ENCODE peak calls at places on chromosomes 3 and 15, in eight cellular contexts. V is GM23338, C is astrocyte, A is SK-N-SH, E is uterus, P is endothelial cell, Z is lower leg skin, D is A549. N is an unnamed sample.

GRCh38 chr3:185988080-185988815 is 50.4 kb upstream of the TRA2B start:
- DNase-seq in V (peak), C (no peak), A (peak), E (no peak), P (no peak), Z (no peak), D (no peak), N (no peak)

GRCh38 chr15:78101423-78102105 is 9.2 kb downstream of the SH2D7 start:
- DNase-seq in V (no peak), C (no peak), A (no peak), E (no peak), P (no peak), Z (no peak), D (no peak), N (peak)

GRCh38 chr3:42501681-42502428 is 588 bp upstream of the VIPR1 start:
- DNase-seq in V (peak), C (no peak), A (peak), E (peak), P (peak), Z (peak), D (peak), N (no peak)

GRCh38 chr15:91706366-91707032 is 147.0 kb upstream of the SLCO3A1 start:
- DNase-seq in V (peak), C (peak), A (peak), E (peak), P (peak), Z (peak), D (peak), N (peak)

GRCh38 chr15:39919740-39920509 is at the start of gene GPR176:
- DNase-seq in V (peak), C (peak), A (peak), E (peak), P (peak), Z (peak), D (peak), N (no peak)

GRCh38 chr15:34366271-34367043 is 539 bp downstream of the LPCAT4 start:
- DNase-seq in V (peak), C (peak), A (peak), E (peak), P (peak), Z (peak), D (peak), N (no peak)

GRCh38 chr3:52780298-52780585 is 2.8 kb downstream of the ITIH1 start:
- DNase-seq in V (no peak), C (no peak), A (no peak), E (no peak), P (no peak), Z (no peak), D (no peak), N (no peak)

GRCh38 chr3:14524920-14525660 is 15.1 kb downstream of the GRIP2 start:
- DNase-seq in V (no peak), C (no peak), A (no peak), E (no peak), P (no peak), Z (no peak), D (no peak), N (no peak)

GRCh38 chr3:50124363-50125226 is 30.5 kb upstream of the SEMA3F start:
- DNase-seq in V (peak), C (no peak), A (peak), E (no peak), P (no peak), Z (no peak), D (no peak), N (no peak)

GRCh38 chr3:122014741-122015140 is 7.3 kb downstream of the ILDR1 start:
- DNase-seq in V (no peak), C (no peak), A (no peak), E (no peak), P (no peak), Z (no peak), D (no peak), N (no peak)

DNA sequence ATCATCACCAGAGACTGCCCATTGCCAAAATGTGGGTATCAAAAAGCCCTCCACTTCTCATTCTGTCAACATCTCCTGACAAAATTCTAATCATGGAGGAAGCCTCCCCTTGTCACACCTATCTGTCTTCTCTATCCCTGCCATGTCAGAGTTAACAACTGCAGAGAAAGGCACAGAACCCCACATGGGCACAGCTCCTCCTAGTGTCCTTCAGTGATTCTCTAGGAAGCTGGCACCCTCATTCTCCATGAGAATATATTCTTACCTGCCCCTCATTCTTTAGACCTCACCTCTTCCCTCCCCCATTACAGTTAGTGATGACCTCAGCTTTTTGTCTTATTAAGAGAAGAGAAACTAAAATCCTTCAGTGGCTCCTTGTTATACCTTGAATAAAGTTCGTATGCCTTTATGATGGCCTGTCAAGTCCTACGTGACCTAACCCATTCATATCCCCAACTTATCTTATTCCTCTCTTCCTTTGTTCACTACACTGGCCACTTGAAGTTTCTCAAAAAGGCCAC is 44.6 kb downstream of the NME9 start:
- DNase-seq in V (peak), C (no peak), A (no peak), E (no peak), P (no peak), Z (no peak), D (no peak), N (no peak)
- TF ChIP-seq CTCF in V (peak), C (no peak), A (peak), E (no peak), P (no peak), Z (no peak), D (no peak), N (peak)

DNA sequence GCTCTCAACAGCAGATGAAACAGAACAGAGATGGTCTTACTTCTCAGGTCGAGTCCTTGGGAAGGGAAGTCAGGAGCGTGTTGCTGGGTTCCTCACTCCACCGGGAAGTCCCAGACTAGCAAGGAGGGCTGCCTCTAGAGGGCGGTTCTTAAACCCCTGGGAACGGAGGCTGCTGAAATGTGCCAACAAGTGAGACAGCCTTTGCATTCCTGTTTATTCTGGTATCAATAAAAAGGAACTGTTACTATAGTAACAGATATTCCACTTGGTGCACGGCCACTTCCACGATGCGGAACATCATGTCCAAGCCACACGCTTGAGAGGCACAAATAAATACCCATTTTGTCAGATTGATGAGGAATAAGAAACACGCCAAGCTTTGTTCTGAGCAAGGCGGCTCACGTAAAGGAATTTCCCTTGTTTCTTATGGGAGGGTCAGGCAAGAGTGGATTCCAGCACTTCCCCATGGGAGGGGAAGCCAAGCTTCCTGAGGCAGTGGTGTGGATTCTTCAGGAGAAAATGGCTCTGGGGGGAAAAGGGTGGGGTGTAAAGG is at the start of gene FAM107A:
- DNase-seq in V (peak), C (peak), A (no peak), E (peak), P (peak), Z (peak), D (peak), N (peak)
- TF ChIP-seq CTCF in V (peak), C (no peak), A (no peak), E (no peak), P (no peak), Z (no peak), D (no peak), N (peak)

GRCh38 chr3:127680790-127681189 is 8.0 kb downstream of the ABTB1 start:
- DNase-seq in V (no peak), C (no peak), A (no peak), E (peak), P (no peak), Z (no peak), D (no peak), N (no peak)

GRCh38 chr3:127678611-127679533 is 6.1 kb downstream of the ABTB1 start:
- DNase-seq in V (no peak), C (no peak), A (no peak), E (peak), P (no peak), Z (no peak), D (no peak), N (no peak)

GRCh38 chr3:127680146-127680661 is 7.5 kb downstream of the ABTB1 start:
- DNase-seq in V (no peak), C (no peak), A (no peak), E (peak), P (peak), Z (no peak), D (no peak), N (no peak)

GRCh38 chr3:127678315-127678599 is 5.5 kb downstream of the ABTB1 start:
- DNase-seq in V (no peak), C (no peak), A (no peak), E (no peak), P (no peak), Z (no peak), D (no peak), N (no peak)

DNA sequence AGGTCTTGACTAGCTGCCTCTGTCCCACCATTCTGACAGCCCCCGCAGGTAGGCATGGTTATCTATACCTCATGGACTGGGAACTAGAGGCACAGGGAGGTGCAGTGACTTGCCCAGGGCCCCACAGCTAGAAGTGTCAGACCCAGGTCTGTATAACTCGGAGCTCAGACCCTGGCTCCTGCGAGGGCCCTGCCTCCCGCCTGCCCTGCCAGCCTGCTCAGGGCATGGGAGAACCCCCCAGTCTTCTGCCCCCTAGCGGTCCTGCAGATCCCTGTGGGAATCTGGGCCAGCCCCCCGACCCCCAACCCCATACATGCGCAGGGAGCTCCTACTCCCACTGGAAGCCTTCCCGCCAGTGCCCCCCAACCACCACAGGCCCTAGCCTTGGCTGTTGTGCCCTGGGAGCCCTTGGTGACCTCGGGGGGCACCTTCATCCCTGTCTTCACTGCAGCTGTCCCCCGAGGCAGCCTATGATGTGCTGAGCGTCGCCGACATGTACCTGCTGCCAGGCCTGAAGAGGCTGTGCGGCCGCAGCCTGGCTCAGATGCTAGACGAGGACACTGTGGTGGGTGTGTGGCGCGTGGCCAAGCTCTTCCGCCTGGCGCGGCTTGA is 6.9 kb downstream of the ABTB1 start:
- DNase-seq in V (peak), C (no peak), A (no peak), E (peak), P (peak), Z (no peak), D (no peak), N (no peak)
- TF ChIP-seq CTCF in V (peak), C (no peak), A (no peak), E (no peak), P (peak), Z (no peak), D (no peak), N (peak)

GRCh38 chr15:57769266-57769665 is 62.8 kb downstream of the POLR2M start:
- DNase-seq in V (no peak), C (no peak), A (no peak), E (peak), P (no peak), Z (peak), D (no peak), N (no peak)

GRCh38 chr15:57772223-57772957 is 65.9 kb downstream of the POLR2M start:
- DNase-seq in V (peak), C (peak), A (no peak), E (no peak), P (no peak), Z (no peak), D (no peak), N (no peak)

GRCh38 chr15:57762302-57762701 is 55.8 kb downstream of the POLR2M start:
- DNase-seq in V (peak), C (no peak), A (no peak), E (no peak), P (no peak), Z (no peak), D (no peak), N (no peak)

GRCh38 chr15:57761562-57761961 is 55.0 kb downstream of the POLR2M start:
- DNase-seq in V (no peak), C (no peak), A (no peak), E (no peak), P (no peak), Z (no peak), D (no peak), N (no peak)

GRCh38 chr15:57767526-57767925 is 61.0 kb downstream of the POLR2M start:
- DNase-seq in V (no peak), C (no peak), A (no peak), E (no peak), P (no peak), Z (no peak), D (no peak), N (no peak)
- TF ChIP-seq CTCF in V (no peak), C (no peak), A (no peak), E (no peak), P (no peak), Z (no peak), D (no peak), N (no peak)

DNA sequence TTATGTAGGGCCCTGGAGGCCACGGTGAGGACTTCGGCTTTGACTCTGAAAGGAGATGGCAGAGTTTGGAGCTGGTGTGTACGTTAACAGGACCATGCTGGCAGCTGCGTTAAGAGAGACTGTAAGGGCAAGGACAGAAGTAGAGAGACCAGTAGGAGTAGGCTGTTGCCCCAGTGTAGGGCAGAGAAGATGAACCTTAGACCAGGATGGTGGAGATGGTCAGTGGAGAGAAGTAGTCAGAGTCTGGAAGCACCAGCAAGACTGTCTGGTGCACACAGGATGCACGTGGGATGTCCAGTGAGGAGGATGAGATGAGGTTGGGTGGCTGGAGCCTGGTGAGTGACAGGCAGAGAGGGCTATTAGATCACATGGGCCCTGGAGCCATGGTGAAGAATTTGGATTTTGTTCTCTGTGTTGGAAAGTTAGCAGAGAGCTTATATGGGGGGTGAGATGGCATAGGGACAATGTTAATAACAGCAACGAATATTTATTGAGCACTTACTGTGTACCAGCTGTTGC is 150.1 kb downstream of the IGF1R start:
- DNase-seq in V (no peak), C (no peak), A (no peak), E (no peak), P (no peak), Z (no peak), D (no peak), N (no peak)
- TF ChIP-seq CTCF in V (no peak), C (no peak), A (no peak), E (no peak), P (no peak), Z (no peak), D (no peak), N (no peak)

DNA sequence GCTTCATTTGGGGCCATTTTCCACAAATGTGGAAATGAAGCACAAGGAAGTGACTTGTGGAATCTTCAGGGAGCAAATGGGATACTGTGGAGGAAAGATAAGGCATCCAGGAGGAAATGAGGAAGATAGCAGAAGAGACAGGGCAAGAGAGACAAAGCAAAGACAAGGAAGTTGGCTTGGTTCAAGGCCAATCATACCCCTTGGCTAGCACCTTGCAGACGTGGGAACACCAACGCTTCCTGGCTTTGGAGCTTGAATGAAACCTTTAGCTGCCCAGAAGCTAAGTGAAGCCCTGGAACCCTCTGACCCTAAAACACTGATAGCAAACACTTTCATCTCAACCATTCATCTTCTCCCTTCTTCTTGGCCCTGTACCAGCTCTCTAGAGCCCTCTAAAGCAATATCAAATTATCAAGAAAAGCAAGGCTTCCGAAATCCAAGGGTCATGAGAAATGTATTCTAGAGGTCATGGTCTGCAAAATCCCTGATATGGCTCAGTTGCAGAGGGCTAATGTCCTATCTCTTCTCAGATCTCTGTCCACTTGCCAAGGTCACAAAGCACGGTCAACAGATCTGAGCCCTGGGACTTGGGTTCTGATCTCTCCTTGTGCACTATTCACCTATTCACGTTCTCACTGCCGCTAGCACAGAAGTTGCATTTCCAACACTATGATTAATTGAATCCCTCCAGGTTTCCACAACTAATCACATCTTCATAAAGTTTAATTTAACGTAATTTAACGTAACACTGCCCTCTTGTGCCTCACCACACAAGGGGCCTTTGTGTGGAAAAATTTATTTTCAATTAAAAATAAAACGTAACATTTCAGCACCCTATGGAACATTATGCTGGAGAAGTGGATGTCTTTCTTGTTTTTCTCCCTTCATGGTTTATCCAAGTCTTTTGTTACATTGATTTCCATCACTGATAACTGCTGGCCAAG is 557.6 kb upstream of the ADAMTS9 start:
- DNase-seq in V (peak), C (peak), A (no peak), E (peak), P (no peak), Z (no peak), D (no peak), N (no peak)
- TF ChIP-seq CTCF in V (peak), C (peak), A (peak), E (peak), P (peak), Z (no peak), D (no peak), N (peak)

DNA sequence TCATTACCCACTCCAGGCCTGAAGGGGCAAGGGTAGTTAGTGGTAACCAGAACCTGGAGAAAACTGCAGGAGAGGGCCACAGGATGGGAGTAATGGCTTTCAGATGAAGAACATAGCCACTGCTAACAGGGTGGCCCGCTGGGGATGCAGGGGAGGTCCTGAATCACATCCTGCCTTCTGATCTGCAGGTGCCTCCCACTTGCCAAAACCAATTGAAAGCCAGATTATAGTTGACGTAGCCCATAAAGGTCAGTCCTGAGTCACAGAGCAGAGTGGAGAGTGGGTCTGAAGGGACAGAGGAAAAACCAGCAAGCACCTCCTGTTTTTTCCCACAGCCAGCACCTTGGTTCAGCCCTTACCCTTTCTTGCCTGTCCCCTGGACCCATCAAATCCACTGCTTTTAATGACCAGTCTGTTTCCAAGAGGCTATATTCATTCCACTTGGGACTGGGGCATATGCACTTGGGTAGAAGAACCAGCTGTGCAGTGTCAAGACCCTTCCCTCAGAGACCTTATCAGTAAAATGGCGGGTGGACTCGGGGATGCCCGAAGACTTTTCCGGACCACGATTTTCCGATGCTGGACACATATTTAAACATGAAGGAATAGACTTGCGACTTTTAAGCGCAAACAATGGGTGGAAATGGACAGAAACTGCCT is 605 bp upstream of the SLC35G2 start:
- DNase-seq in V (peak), C (peak), A (peak), E (peak), P (peak), Z (peak), D (peak), N (no peak)
- TF ChIP-seq CTCF in V (peak), C (no peak), A (peak), E (no peak), P (no peak), Z (no peak), D (no peak), N (no peak)

DNA sequence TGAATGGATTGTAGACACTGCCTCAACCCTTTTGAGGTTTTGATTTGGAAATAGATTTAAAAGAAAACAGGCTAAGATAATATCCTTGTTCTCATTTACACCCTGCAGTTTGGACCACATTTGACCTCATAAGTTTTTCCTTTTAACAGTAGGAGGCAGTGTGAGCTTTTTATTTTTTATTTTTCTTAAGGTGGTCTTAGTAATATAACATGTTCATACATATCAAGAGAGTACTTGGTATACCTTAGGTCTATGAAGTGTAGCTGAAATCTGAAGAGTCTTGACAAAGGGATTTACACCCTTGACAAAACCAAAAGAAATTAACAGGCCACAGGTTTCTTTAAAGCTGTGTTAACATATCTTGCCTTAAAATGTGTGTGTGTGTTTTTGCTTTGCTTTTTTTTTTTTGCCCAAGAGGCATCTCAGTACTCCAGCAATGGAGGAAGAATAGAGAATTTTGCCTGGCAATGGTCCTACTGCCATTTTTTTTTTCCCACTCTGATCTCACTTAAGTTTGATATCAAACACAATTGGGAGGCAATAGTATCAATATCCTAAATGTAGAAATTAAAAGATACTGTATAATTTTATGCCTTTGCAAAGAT is 3.3 kb downstream of the RAP2B start:
- DNase-seq in V (peak), C (no peak), A (no peak), E (no peak), P (no peak), Z (no peak), D (no peak), N (no peak)
- TF ChIP-seq CTCF in V (peak), C (peak), A (peak), E (no peak), P (peak), Z (no peak), D (peak), N (no peak)

N was measured in LNCaP clone FGC.